ENCODE peak calls at places on chromosomes 12 and 14, in five cellular contexts. One of them, this sample, is unnamed.

GRCh38 chr12:67578976-67579661 is 69.4 kb upstream of the DYRK2 start:
- DNase-seq in mammary epithelial cell: peak; percentile 65
- DNase-seq in iPS DF 6.9: no peak
- DNase-seq in breast epithelium: no peak
- DNase-seq in naive thymus-derived CD4-positive, alpha-beta T cell: peak; percentile 72
- DNase-seq in this sample: no peak

GRCh38 chr14:23361320-23361719 is 3.7 kb downstream of the EFS start:
- DNase-seq in naive thymus-derived CD4-positive, alpha-beta T cell: no peak
- DNase-seq in mammary epithelial cell: peak; percentile 37
- DNase-seq in iPS DF 6.9: no peak
- DNase-seq in breast epithelium: no peak
- DNase-seq in this sample: no peak

GRCh38 chr12:70186436-70186835 is 56.8 kb upstream of the CNOT2 start:
- DNase-seq in naive thymus-derived CD4-positive, alpha-beta T cell: no peak
- DNase-seq in iPS DF 6.9: no peak
- DNase-seq in breast epithelium: no peak
- DNase-seq in mammary epithelial cell: no peak
- DNase-seq in this sample: no peak

GRCh38 chr12:53190108-53190729 is 9.5 kb upstream of the CSAD start:
- DNase-seq in breast epithelium: no peak
- DNase-seq in mammary epithelial cell: peak; percentile 28
- DNase-seq in iPS DF 6.9: no peak
- DNase-seq in naive thymus-derived CD4-positive, alpha-beta T cell: peak; percentile 42
- DNase-seq in this sample: no peak

GRCh38 chr14:103563089-103563620 is 395 bp downstream of the COA8 start:
- DNase-seq in naive thymus-derived CD4-positive, alpha-beta T cell: no peak
- DNase-seq in iPS DF 6.9: no peak
- DNase-seq in mammary epithelial cell: no peak
- DNase-seq in breast epithelium: no peak
- DNase-seq in this sample: peak; percentile 62

GRCh38 chr14:55254581-55254980 is 16.6 kb upstream of the FBXO34 start:
- DNase-seq in naive thymus-derived CD4-positive, alpha-beta T cell: no peak
- DNase-seq in breast epithelium: no peak
- DNase-seq in mammary epithelial cell: no peak
- DNase-seq in iPS DF 6.9: no peak
- DNase-seq in this sample: no peak

GRCh38 chr14:33700052-33700451 is 250.8 kb downstream of the EGLN3 start:
- DNase-seq in mammary epithelial cell: no peak
- DNase-seq in breast epithelium: no peak
- DNase-seq in naive thymus-derived CD4-positive, alpha-beta T cell: no peak
- DNase-seq in iPS DF 6.9: no peak
- DNase-seq in this sample: no peak

GRCh38 chr14:54665938-54666337 is 99.0 kb downstream of the SAMD4A start:
- DNase-seq in iPS DF 6.9: no peak
- DNase-seq in naive thymus-derived CD4-positive, alpha-beta T cell: no peak
- DNase-seq in breast epithelium: no peak
- DNase-seq in mammary epithelial cell: peak; percentile 79
- DNase-seq in this sample: no peak

GRCh38 chr12:80805106-80805505 is 88.4 kb downstream of the MYF5 start:
- DNase-seq in mammary epithelial cell: no peak
- DNase-seq in iPS DF 6.9: no peak
- DNase-seq in naive thymus-derived CD4-positive, alpha-beta T cell: no peak
- DNase-seq in breast epithelium: no peak
- DNase-seq in this sample: no peak

GRCh38 chr14:69424139-69424923 is 25.8 kb downstream of the SLC39A9 start:
- DNase-seq in breast epithelium: no peak
- DNase-seq in naive thymus-derived CD4-positive, alpha-beta T cell: no peak
- DNase-seq in mammary epithelial cell: peak; percentile 4
- DNase-seq in iPS DF 6.9: no peak
- DNase-seq in this sample: no peak

GRCh38 chr12:482061-482460 is 22.3 kb downstream of the B4GALNT3 start:
- DNase-seq in breast epithelium: no peak
- DNase-seq in iPS DF 6.9: no peak
- DNase-seq in naive thymus-derived CD4-positive, alpha-beta T cell: no peak
- DNase-seq in mammary epithelial cell: no peak
- DNase-seq in this sample: no peak

GRCh38 chr12:124315316-124315924 is 20.5 kb downstream of the RFLNA start:
- DNase-seq in mammary epithelial cell: no peak
- DNase-seq in naive thymus-derived CD4-positive, alpha-beta T cell: no peak
- DNase-seq in breast epithelium: no peak
- DNase-seq in iPS DF 6.9: no peak
- DNase-seq in this sample: no peak

GRCh38 chr14:38941485-38941884 is 161.6 kb downstream of the SEC23A start:
- DNase-seq in iPS DF 6.9: no peak
- DNase-seq in mammary epithelial cell: no peak
- DNase-seq in naive thymus-derived CD4-positive, alpha-beta T cell: no peak
- DNase-seq in breast epithelium: no peak
- DNase-seq in this sample: no peak

GRCh38 chr12:90854136-90854689 is 100.8 kb downstream of the CCER1 start:
- DNase-seq in breast epithelium: no peak
- DNase-seq in iPS DF 6.9: peak; percentile 16
- DNase-seq in naive thymus-derived CD4-positive, alpha-beta T cell: peak; percentile 8
- DNase-seq in mammary epithelial cell: peak; percentile 25
- DNase-seq in this sample: no peak

GRCh38 chr14:31561155-31561846 is at the start of gene NUBPL:
- DNase-seq in naive thymus-derived CD4-positive, alpha-beta T cell: peak; percentile 97
- DNase-seq in breast epithelium: peak; percentile 92
- DNase-seq in mammary epithelial cell: peak; percentile 87
- DNase-seq in iPS DF 6.9: peak; percentile 94
- DNase-seq in this sample: peak; percentile 96

GRCh38 chr14:61322799-61323290 is 1.5 kb downstream of the PRKCH start:
- DNase-seq in mammary epithelial cell: peak; percentile 90
- DNase-seq in breast epithelium: no peak
- DNase-seq in iPS DF 6.9: no peak
- DNase-seq in naive thymus-derived CD4-positive, alpha-beta T cell: peak; percentile 65
- DNase-seq in this sample: peak; percentile 38

GRCh38 chr12:58575281-58575680 is 345.0 kb downstream of the LRIG3 start:
- DNase-seq in mammary epithelial cell: no peak
- DNase-seq in iPS DF 6.9: no peak
- DNase-seq in naive thymus-derived CD4-positive, alpha-beta T cell: no peak
- DNase-seq in breast epithelium: no peak
- DNase-seq in this sample: no peak

GRCh38 chr14:64628940-64629403 is 75.3 kb upstream of the PLEKHG3 start:
- DNase-seq in iPS DF 6.9: no peak
- DNase-seq in breast epithelium: no peak
- DNase-seq in naive thymus-derived CD4-positive, alpha-beta T cell: no peak
- DNase-seq in mammary epithelial cell: peak; percentile 88
- DNase-seq in this sample: no peak

GRCh38 chr14:38716871-38717270 is 386.2 kb downstream of the SEC23A start:
- DNase-seq in naive thymus-derived CD4-positive, alpha-beta T cell: no peak
- DNase-seq in iPS DF 6.9: no peak
- DNase-seq in breast epithelium: no peak
- DNase-seq in mammary epithelial cell: no peak
- DNase-seq in this sample: no peak

GRCh38 chr12:52052471-52053186 is 1.4 kb downstream of the NR4A1 start:
- DNase-seq in mammary epithelial cell: peak; percentile 40
- DNase-seq in iPS DF 6.9: no peak
- DNase-seq in breast epithelium: peak; percentile 65
- DNase-seq in naive thymus-derived CD4-positive, alpha-beta T cell: peak; percentile 50
- DNase-seq in this sample: no peak

GRCh38 chr12:116651089-116651488 is 86.8 kb downstream of the SPRING1 start:
- DNase-seq in naive thymus-derived CD4-positive, alpha-beta T cell: no peak
- DNase-seq in mammary epithelial cell: no peak
- DNase-seq in iPS DF 6.9: no peak
- DNase-seq in breast epithelium: no peak
- DNase-seq in this sample: no peak
- H3K27ac ChIP-seq in naive thymus-derived CD4-positive, alpha-beta T cell: no peak overlapping the region
- H3K27ac ChIP-seq in mammary epithelial cell: no peak overlapping the region
- H3K27ac ChIP-seq in iPS DF 6.9: no peak overlapping the region
- H3K27ac ChIP-seq in breast epithelium: no peak overlapping the region
- H3K27ac ChIP-seq in this sample: no peak overlapping the region

DNA sequence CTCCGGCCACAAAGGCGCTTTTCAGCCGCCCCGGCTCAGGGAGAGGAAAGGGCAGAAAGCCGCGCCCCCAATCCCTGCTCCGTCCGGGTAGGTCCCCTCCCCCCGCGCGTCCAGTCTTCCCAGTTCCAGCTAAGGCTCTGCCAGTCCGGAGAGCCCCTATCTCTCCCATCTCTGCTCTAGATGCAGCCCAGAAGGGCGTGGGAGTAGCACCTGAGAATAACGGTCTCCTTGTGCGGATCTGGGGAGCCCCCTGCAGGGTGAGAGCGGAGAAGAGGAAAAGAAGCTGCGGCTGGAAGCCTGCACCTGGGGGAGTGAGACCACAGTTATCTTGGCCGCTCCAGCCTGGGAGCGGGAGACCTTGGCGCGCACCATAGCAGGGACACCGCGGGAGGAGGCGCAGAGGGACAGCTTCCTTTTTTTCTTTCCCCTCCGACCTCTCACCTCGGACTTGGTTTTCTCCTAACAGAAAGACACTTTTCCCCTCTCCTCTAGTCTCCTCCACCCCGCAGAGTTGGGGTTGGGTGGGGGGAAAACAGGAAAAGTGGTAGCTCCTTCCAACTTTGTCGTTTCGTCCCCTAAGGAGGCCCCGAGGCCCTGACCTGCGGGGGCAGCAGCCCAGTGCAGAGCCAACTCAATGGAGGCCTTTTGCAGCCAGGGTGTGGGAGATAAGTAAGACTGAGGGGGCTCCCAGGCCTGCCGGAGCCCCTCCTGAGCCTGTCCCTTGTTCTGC is 2.4 kb downstream of the DHH start:
- DNase-seq in naive thymus-derived CD4-positive, alpha-beta T cell: peak; percentile 42
- DNase-seq in breast epithelium: no peak
- DNase-seq in mammary epithelial cell: peak; percentile 39
- DNase-seq in iPS DF 6.9: no peak
- DNase-seq in this sample: no peak
- H3K4me3 ChIP-seq in naive thymus-derived CD4-positive, alpha-beta T cell: peak overlapping the region; percentile 23
- H3K4me3 ChIP-seq in breast epithelium: peak overlapping the region; percentile 43
- H3K4me3 ChIP-seq in mammary epithelial cell: no peak overlapping the region
- H3K4me3 ChIP-seq in iPS DF 6.9: peak overlapping the region; percentile 14
- H3K4me3 ChIP-seq in this sample: no peak overlapping the region

GRCh38 chr12:76047060-76047459 is 15.5 kb upstream of the PHLDA1 start:
- DNase-seq in naive thymus-derived CD4-positive, alpha-beta T cell: no peak
- DNase-seq in breast epithelium: no peak
- DNase-seq in mammary epithelial cell: no peak
- DNase-seq in iPS DF 6.9: no peak
- DNase-seq in this sample: no peak

GRCh38 chr12:76055393-76055792 is 23.8 kb upstream of the PHLDA1 start:
- DNase-seq in breast epithelium: no peak
- DNase-seq in iPS DF 6.9: no peak
- DNase-seq in mammary epithelial cell: no peak
- DNase-seq in naive thymus-derived CD4-positive, alpha-beta T cell: no peak
- DNase-seq in this sample: no peak

GRCh38 chr12:76047742-76048141 is 16.2 kb upstream of the PHLDA1 start:
- DNase-seq in mammary epithelial cell: no peak
- DNase-seq in naive thymus-derived CD4-positive, alpha-beta T cell: no peak
- DNase-seq in iPS DF 6.9: no peak
- DNase-seq in breast epithelium: no peak
- DNase-seq in this sample: no peak

GRCh38 chr12:76049575-76050251 is 18.1 kb upstream of the PHLDA1 start:
- DNase-seq in breast epithelium: no peak
- DNase-seq in mammary epithelial cell: no peak
- DNase-seq in naive thymus-derived CD4-positive, alpha-beta T cell: no peak
- DNase-seq in iPS DF 6.9: no peak
- DNase-seq in this sample: no peak
- H3K36me3 ChIP-seq in breast epithelium: peaks cover 13% of the 10 kb centered on the region
- H3K36me3 ChIP-seq in mammary epithelial cell: peaks cover 50% of the 10 kb centered on the region
- H3K36me3 ChIP-seq in naive thymus-derived CD4-positive, alpha-beta T cell: peaks cover 56% of the 10 kb centered on the region
- H3K36me3 ChIP-seq in iPS DF 6.9: peaks cover 12% of the 10 kb centered on the region
- H3K36me3 ChIP-seq in this sample: peaks cover 9% of the 10 kb centered on the region

DNA sequence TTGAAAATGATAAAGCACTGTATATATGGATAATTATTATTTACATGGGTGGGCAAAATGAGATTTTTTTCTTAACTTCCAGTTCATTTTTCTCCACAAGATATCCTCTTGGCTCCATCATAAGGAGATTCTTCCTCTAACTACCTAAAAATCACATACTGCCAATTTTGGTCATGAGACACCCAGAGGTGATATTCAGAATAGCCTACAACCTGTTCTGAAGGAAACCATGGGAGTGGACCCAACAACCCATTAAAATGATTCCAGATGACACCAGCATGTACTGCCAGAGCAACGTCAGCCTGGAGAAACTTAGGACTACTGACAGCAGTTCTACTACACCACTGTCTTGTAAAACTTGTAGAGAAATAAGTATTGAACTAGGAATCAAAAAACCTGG is 136.3 kb upstream of the TMPO start:
- DNase-seq in breast epithelium: no peak
- DNase-seq in iPS DF 6.9: no peak
- DNase-seq in naive thymus-derived CD4-positive, alpha-beta T cell: no peak
- DNase-seq in mammary epithelial cell: no peak
- DNase-seq in this sample: no peak
- H3K27ac ChIP-seq in breast epithelium: no peak overlapping the region
- H3K27ac ChIP-seq in iPS DF 6.9: no peak overlapping the region
- H3K27ac ChIP-seq in naive thymus-derived CD4-positive, alpha-beta T cell: no peak overlapping the region
- H3K27ac ChIP-seq in mammary epithelial cell: no peak overlapping the region
- H3K27ac ChIP-seq in this sample: no peak overlapping the region

DNA sequence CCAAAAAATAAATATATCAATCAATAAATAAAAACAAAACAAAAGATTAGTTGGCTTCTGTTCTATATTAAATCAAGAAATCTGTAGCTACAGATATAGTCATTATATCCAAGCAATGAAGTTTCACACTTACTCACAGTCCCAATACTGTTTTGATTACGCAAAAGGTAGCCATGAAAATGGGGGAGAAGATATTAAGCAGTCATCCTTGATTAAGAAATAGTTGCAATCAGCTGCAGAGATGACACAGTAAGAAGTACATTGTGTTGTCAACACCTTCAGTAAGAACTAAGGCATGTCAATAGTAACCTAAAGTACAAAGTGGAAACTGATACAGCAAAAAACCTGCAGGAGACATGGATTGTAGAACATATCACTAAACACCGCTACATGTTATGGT is 11.0 kb upstream of the RHOJ start:
- DNase-seq in breast epithelium: no peak
- DNase-seq in naive thymus-derived CD4-positive, alpha-beta T cell: no peak
- DNase-seq in mammary epithelial cell: peak; percentile 46
- DNase-seq in iPS DF 6.9: no peak
- DNase-seq in this sample: no peak
- H3K4me3 ChIP-seq in breast epithelium: no peak overlapping the region
- H3K4me3 ChIP-seq in naive thymus-derived CD4-positive, alpha-beta T cell: no peak overlapping the region
- H3K4me3 ChIP-seq in mammary epithelial cell: no peak overlapping the region
- H3K4me3 ChIP-seq in iPS DF 6.9: no peak overlapping the region
- H3K4me3 ChIP-seq in this sample: no peak overlapping the region

This sample was measured in lung.